ENCODE peak calls at places on chromosomes 3 and 15, in six cellular contexts. L is Calu3, V is SW480, P is WTC11, W is posterior cingulate gyrus, H is choroid plexus epithelial cell. Y is an unnamed sample.
A peak's percentile ranks its signal among the peaks of the same experiment; 100 is the strongest.

GRCh38 chr3:155321418-155321817 is 27.9 kb upstream of the STRIT1 start:
- DNase-seq in L (peak; percentile 29), V (no peak), P (no peak), W (no peak), H (peak; percentile 23), Y (no peak)

GRCh38 chr3:167992384-167992783 is 103.3 kb downstream of the GOLIM4 start:
- DNase-seq in L (no peak), V (no peak), P (no peak), W (no peak), H (no peak), Y (no peak)

GRCh38 chr3:142209655-142210054 is 15.7 kb downstream of the GK5 start:
- DNase-seq in L (no peak), V (no peak), P (no peak), W (no peak), H (peak; percentile 94), Y (no peak)

GRCh38 chr3:39505866-39506738 is 38.6 kb downstream of the MOBP start:
- DNase-seq in L (no peak), V (no peak), P (no peak), W (no peak), H (peak; percentile 40), Y (no peak)

GRCh38 chr15:65987100-65987499 is 117.8 kb downstream of the RAB11A start:
- DNase-seq in L (no peak), V (no peak), P (no peak), W (no peak), H (no peak), Y (no peak)

GRCh38 chr3:71062037-71062919 is 521.2 kb downstream of the FOXP1 start:
- DNase-seq in L (no peak), V (no peak), P (no peak), W (no peak), H (peak; percentile 64), Y (no peak)

GRCh38 chr3:12938258-12938711 is 96.9 kb upstream of the RPL32 start:
- DNase-seq in L (no peak), V (no peak), P (no peak), W (no peak), H (peak; percentile 26), Y (no peak)

GRCh38 chr3:129100274-129100673 is 21.3 kb downstream of the RAB43 start:
- DNase-seq in L (no peak), V (no peak), P (no peak), W (no peak), H (no peak), Y (no peak)

GRCh38 chr3:72100062-72100511 is 315.1 kb upstream of the PROK2 start:
- DNase-seq in L (no peak), V (no peak), P (peak; percentile 23), W (no peak), H (no peak), Y (no peak)

GRCh38 chr15:101451192-101451799 is 38.2 kb downstream of the PCSK6 start:
- DNase-seq in L (no peak), V (no peak), P (no peak), W (peak; percentile 49), H (peak; percentile 21), Y (no peak)

GRCh38 chr15:41849861-41850260 is 11.2 kb downstream of the PLA2G4B start:
- DNase-seq in L (no peak), V (no peak), P (no peak), W (no peak), H (no peak), Y (no peak)

GRCh38 chr3:123446610-123447109 is 2.2 kb downstream of the ADCY5 start:
- DNase-seq in L (no peak), V (no peak), P (no peak), W (no peak), H (no peak), Y (no peak)

GRCh38 chr15:25838191-25838870 is 24.8 kb downstream of the ATP10A start:
- DNase-seq in L (no peak), V (no peak), P (no peak), W (no peak), H (no peak), Y (no peak)

GRCh38 chr15:23073890-23074631 is 34.7 kb upstream of the TUBGCP5 start:
- DNase-seq in L (peak; percentile 2), V (peak; percentile 30), P (no peak), W (peak; percentile 50), H (peak; percentile 4), Y (no peak)

GRCh38 chr15:56821721-56822425 is 88.6 kb upstream of the ZNF280D start:
- DNase-seq in L (peak; percentile 79), V (peak; percentile 46), P (peak; percentile 64), W (peak; percentile 25), H (peak; percentile 88), Y (peak; percentile 31)

GRCh38 chr15:79218588-79219200 is 63.8 kb upstream of the ANKRD34C start:
- DNase-seq in L (no peak), V (peak; percentile 11), P (no peak), W (no peak), H (peak; percentile 38), Y (no peak)

GRCh38 chr3:142602630-142603339 is 6.6 kb downstream of the PLS1 start:
- DNase-seq in L (no peak), V (no peak), P (no peak), W (no peak), H (no peak), Y (no peak)

GRCh38 chr15:85766007-85766831 is 28.5 kb downstream of the KLHL25 start:
- DNase-seq in L (no peak), V (no peak), P (peak; percentile 31), W (no peak), H (no peak), Y (no peak)

GRCh38 chr3:177256991-177257390 is 59.7 kb upstream of the TBL1XR1 start:
- DNase-seq in L (no peak), V (no peak), P (no peak), W (no peak), H (peak; percentile 23), Y (no peak)